ENCODE peak calls at places on chromosomes 16 and 17, in eight cellular contexts. Y is BJ, P is GM12865, D is WTC11, G is tibial artery, X is endodermal cell, H is Calu3, U is A673. A is an unnamed sample.

GRCh38 chr16:57534337-57534880 is 2.0 kb downstream of the CCDC102A start:
- DNase-seq in Y (no peak), P (no peak), D (peak), G (no peak), X (peak), H (no peak), U (no peak), A (no peak)

GRCh38 chr17:27320222-27320560 is 26.3 kb downstream of the WSB1 start:
- DNase-seq in Y (no peak), P (no peak), D (no peak), G (no peak), X (no peak), H (no peak), U (no peak), A (no peak)

GRCh38 chr16:89599451-89599858 is 14.0 kb upstream of the DPEP1 start:
- DNase-seq in Y (no peak), P (peak), D (peak), G (no peak), X (peak), H (peak), U (no peak), A (peak)

GRCh38 chr17:66957951-66958579 is 6.4 kb upstream of the CACNG4 start:
- DNase-seq in Y (no peak), P (no peak), D (no peak), G (no peak), X (no peak), H (no peak), U (no peak), A (no peak)

GRCh38 chr17:80118601-80119270 is 17.4 kb downstream of the GAA start:
- DNase-seq in Y (no peak), P (no peak), D (no peak), G (no peak), X (no peak), H (no peak), U (no peak), A (no peak)

GRCh38 chr16:56608876-56609462 is 585 bp downstream of the MT2A start:
- DNase-seq in Y (no peak), P (no peak), D (no peak), G (peak), X (peak), H (no peak), U (peak), A (no peak)

GRCh38 chr17:65123757-65124675 is 13.2 kb upstream of the RGS9 start:
- DNase-seq in Y (no peak), P (no peak), D (no peak), G (no peak), X (peak), H (no peak), U (no peak), A (no peak)

GRCh38 chr17:58643147-58643546 is 48.7 kb downstream of the TEX14 start:
- DNase-seq in Y (no peak), P (no peak), D (no peak), G (no peak), X (no peak), H (no peak), U (no peak), A (no peak)

GRCh38 chr17:67157732-67158639 is 87.0 kb downstream of the HELZ start:
- DNase-seq in Y (no peak), P (peak), D (no peak), G (no peak), X (no peak), H (no peak), U (peak), A (peak)

GRCh38 chr17:28530926-28531325 is 21.5 kb downstream of the UNC119 start:
- DNase-seq in Y (no peak), P (no peak), D (no peak), G (no peak), X (no peak), H (no peak), U (no peak), A (no peak)

GRCh38 chr16:3716831-3717234 is 491 bp downstream of the TRAP1 start:
- DNase-seq in Y (no peak), P (peak), D (peak), G (no peak), X (peak), H (peak), U (peak), A (peak)

GRCh38 chr17:75508122-75508719 is 7.1 kb downstream of the CASKIN2 start:
- DNase-seq in Y (no peak), P (no peak), D (no peak), G (no peak), X (no peak), H (no peak), U (no peak), A (no peak)

GRCh38 chr17:74566132-74566753 is 1.1 kb downstream of the CD300H start:
- DNase-seq in Y (no peak), P (peak), D (peak), G (no peak), X (peak), H (peak), U (peak), A (peak)

GRCh38 chr16:54040975-54041374 is 245.6 kb downstream of the IRX3 start:
- DNase-seq in Y (no peak), P (no peak), D (no peak), G (no peak), X (no peak), H (no peak), U (no peak), A (no peak)

GRCh38 chr17:54919456-54919855 is 18.8 kb downstream of the TOM1L1 start:
- DNase-seq in Y (no peak), P (no peak), D (no peak), G (no peak), X (no peak), H (no peak), U (no peak), A (no peak)

GRCh38 chr17:37821025-37821713 is 76.3 kb upstream of the HNF1B start:
- DNase-seq in Y (no peak), P (no peak), D (no peak), G (no peak), X (peak), H (no peak), U (no peak), A (no peak)

GRCh38 chr16:56288019-56288418 is 96.7 kb downstream of the GNAO1 start:
- DNase-seq in Y (no peak), P (no peak), D (no peak), G (no peak), X (no peak), H (no peak), U (no peak), A (no peak)

GRCh38 chr17:2081564-2081963 is 26.7 kb downstream of the HIC1 start:
- DNase-seq in Y (no peak), P (no peak), D (no peak), G (no peak), X (no peak), H (no peak), U (no peak), A (no peak)

GRCh38 chr17:69878661-69879060 is 196.4 kb upstream of the KCNJ16 start:
- DNase-seq in Y (no peak), P (no peak), D (no peak), G (no peak), X (no peak), H (no peak), U (no peak), A (no peak)

GRCh38 chr17:35895602-35896001 is 15.4 kb upstream of the CCL5 start:
- DNase-seq in Y (no peak), P (no peak), D (no peak), G (no peak), X (no peak), H (no peak), U (no peak), A (no peak)

GRCh38 chr17:76612977-76613851 is 27.6 kb upstream of the ST6GALNAC2 start:
- DNase-seq in Y (no peak), P (peak), D (peak), G (no peak), X (peak), H (no peak), U (no peak), A (no peak)

GRCh38 chr16:4290236-4290830 is 17.5 kb upstream of the TFAP4 start:
- DNase-seq in Y (peak), P (no peak), D (no peak), G (no peak), X (peak), H (peak), U (no peak), A (no peak)

GRCh38 chr16:11258553-11259287 is 2.7 kb upstream of the SOCS1 start:
- DNase-seq in Y (no peak), P (peak), D (no peak), G (peak), X (no peak), H (no peak), U (no peak), A (peak)

GRCh38 chr16:80347900-80348299 is 192.9 kb upstream of the DYNLRB2 start:
- DNase-seq in Y (no peak), P (no peak), D (no peak), G (peak), X (peak), H (no peak), U (no peak), A (no peak)

GRCh38 chr17:57484826-57485565 is 228.7 kb downstream of the MSI2 start:
- DNase-seq in Y (no peak), P (no peak), D (no peak), G (no peak), X (no peak), H (no peak), U (no peak), A (no peak)

GRCh38 chr17:82490512-82491195 is 28.9 kb upstream of the FOXK2 start:
- DNase-seq in Y (no peak), P (peak), D (no peak), G (no peak), X (no peak), H (no peak), U (no peak), A (no peak)

GRCh38 chr16:88357306-88358032 is 25.3 kb upstream of the ZNF469 start:
- DNase-seq in Y (peak), P (no peak), D (no peak), G (no peak), X (no peak), H (no peak), U (no peak), A (no peak)

GRCh38 chr17:81833160-81833920 is at the start of gene MCRIP1:
- DNase-seq in Y (peak), P (peak), D (peak), G (peak), X (peak), H (peak), U (peak), A (peak)

GRCh38 chr16:85557976-85558589 is 55.0 kb upstream of the GSE1 start:
- DNase-seq in Y (no peak), P (peak), D (no peak), G (no peak), X (peak), H (peak), U (no peak), A (no peak)

GRCh38 chr17:77601054-77601979 is 357.2 kb upstream of the TNRC6C start:
- DNase-seq in Y (no peak), P (no peak), D (no peak), G (peak), X (no peak), H (no peak), U (no peak), A (no peak)

GRCh38 chr16:77402118-77402517 is 32.7 kb downstream of the ADAMTS18 start:
- DNase-seq in Y (no peak), P (no peak), D (no peak), G (no peak), X (no peak), H (no peak), U (no peak), A (no peak)

GRCh38 chr17:6479626-6480324 is 35.5 kb downstream of the PIMREG start:
- DNase-seq in Y (no peak), P (no peak), D (no peak), G (no peak), X (no peak), H (no peak), U (peak), A (no peak)

GRCh38 chr16:77722315-77723107 is at the start of gene NUDT7:
- DNase-seq in Y (peak), P (peak), D (peak), G (peak), X (peak), H (peak), U (peak), A (peak)

GRCh38 chr17:17044846-17045561 is 2.7 kb downstream of the MPRIP start:
- DNase-seq in Y (peak), P (peak), D (peak), G (peak), X (peak), H (no peak), U (peak), A (peak)

GRCh38 chr16:89045181-89045815 is 48.4 kb upstream of the ACSF3 start:
- DNase-seq in Y (no peak), P (no peak), D (no peak), G (no peak), X (no peak), H (no peak), U (no peak), A (no peak)

DNA sequence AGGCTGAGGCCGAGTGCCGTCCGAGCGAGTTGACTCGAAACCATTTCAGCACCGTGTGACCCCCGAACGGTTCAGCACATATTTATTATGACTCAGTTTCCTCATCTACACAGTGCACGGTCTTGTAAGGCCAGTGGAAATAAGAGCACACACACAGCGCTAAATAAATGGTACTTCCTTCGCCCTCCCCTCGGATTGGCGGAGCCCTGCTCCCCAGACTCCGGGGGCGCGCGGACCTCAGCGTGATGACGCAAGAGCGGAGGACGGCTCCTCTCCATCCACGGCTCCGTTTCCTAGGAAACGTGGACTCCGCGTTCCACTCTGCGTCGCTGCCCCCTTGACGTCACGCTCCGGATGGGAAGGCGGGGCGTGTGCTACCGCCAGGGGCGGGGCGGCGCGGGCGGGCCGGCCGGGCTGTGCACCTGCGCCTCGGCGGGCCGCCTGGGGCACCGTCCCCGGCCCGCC is at the start of gene PARD6A:
- DNase-seq in Y (peak), P (peak), D (peak), G (peak), X (peak), H (peak), U (peak), A (peak)
- TF ChIP-seq CTCF in Y (no peak), P (no peak), D (no peak), G (no peak), X (no peak), H (no peak), U (no peak), A (no peak)

GRCh38 chr16:13510425-13511151 is 409.4 kb upstream of the ERCC4 start:
- DNase-seq in Y (no peak), P (peak), D (no peak), G (no peak), X (no peak), H (no peak), U (no peak), A (no peak)
- TF ChIP-seq CTCF in Y (no peak), P (peak), D (peak), G (no peak), X (peak), H (no peak), U (peak), A (no peak)

DNA sequence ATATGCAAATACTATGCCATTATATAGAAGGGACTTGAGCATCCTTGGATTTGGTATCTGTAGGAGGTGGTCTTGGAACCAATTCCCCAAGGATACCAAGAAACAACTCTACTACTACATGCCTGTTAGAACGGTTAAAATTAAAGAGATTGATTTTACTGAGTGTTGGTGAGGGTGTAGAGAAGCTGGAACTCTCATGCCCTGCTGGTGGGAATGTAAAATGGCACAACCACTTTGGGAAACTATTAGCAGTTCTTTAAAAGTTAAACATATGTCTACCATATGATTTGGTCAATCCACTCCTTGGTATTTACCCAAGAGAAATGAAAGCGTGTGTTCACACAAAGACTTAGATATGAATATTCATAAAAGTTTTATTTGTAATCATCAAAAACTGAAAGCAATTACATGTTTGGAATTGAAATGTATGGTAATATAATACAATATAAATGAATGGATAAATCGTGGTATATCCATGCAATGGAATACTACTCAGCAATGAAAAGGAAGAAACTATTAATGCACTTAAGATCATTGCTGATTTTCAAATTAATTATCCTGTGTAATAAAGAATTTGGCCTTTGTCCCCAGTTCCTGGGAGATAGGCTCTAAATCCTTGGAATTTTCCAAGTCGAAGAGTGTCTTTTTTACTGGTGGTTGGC is 7.8 kb downstream of the MFSD6L start:
- DNase-seq in Y (no peak), P (no peak), D (no peak), G (no peak), X (no peak), H (no peak), U (no peak), A (no peak)
- TF ChIP-seq CTCF in Y (no peak), P (no peak), D (no peak), G (no peak), X (peak), H (no peak), U (peak), A (no peak)

DNA sequence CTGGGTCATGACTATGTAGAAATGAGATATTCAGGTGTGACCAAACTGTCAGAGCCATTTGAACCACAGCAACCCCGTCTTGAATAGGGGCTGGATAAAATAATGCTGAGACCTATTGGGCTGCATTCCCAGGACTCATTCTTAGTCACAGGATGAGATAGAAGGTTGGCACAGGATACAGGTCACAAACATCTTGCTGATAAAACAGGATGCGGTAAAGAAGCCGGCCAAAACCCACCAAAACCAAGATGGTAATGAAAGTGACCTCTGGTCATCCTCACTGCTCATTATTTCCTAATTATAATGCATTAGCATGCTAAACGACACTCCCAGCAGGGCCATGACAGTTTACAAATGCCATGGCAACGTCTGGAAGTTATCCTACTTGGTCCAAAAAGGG is 545.5 kb downstream of the TMEM114 start:
- DNase-seq in Y (no peak), P (no peak), D (no peak), G (no peak), X (no peak), H (no peak), U (no peak), A (no peak)
- TF ChIP-seq CTCF in Y (no peak), P (no peak), D (no peak), G (no peak), X (no peak), H (no peak), U (no peak), A (no peak)

DNA sequence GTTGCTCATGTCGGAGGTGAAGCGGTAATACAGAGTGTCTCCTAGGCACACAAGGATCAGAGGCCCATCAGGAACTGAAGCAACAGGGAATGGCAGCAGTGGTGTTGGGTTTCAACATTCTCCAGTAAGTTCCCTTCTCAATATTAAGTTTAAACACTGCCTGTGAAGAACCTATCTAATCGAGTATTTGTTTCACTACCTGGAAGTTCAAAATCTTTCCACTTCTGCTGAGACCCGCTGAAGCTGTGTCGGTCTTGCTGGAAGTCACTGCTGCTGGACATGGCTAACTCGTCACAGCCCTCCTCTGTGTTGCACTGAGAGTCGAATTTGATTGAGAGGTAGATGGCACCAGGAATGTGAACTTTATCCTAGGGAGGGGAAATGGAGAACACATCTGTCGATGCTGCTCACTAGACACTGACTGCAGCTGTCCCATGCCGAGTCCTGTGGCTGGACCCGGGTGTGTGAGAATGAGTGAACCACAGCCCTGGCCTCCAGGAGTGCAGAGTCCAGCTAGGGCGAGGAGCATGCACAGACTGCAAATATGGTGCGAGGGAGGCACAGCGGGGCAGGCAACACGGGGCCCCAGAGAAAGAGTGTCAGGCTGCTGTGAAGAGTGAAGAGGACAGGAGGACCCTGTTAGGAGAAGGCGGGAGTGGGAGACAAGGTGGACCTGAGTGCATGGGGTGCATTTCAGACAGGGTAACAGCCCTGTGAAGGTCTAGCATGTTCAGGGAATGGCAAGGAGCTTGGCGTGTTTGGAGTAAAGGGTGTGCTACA is 50.1 kb upstream of the ATP2A3 start:
- DNase-seq in Y (no peak), P (no peak), D (no peak), G (no peak), X (no peak), H (no peak), U (no peak), A (no peak)
- TF ChIP-seq CTCF in Y (no peak), P (no peak), D (no peak), G (no peak), X (no peak), H (no peak), U (no peak), A (no peak)